ENCODE peak calls at places on chromosomes 3 and 15, in four cellular contexts. H, K, Q and J are unnamed samples.

GRCh38 chr15:81118361-81118760 is 15.7 kb upstream of the CFAP161 start:
- DNase-seq in Q (no peak), H (no peak), K (no peak), J (no peak)

GRCh38 chr3:184523825-184524615 is 37.6 kb upstream of the EPHB3 start:
- DNase-seq in H (peak; percentile 91), Q (no peak), K (no peak), J (peak; percentile 51)

GRCh38 chr15:67290319-67290718 is 35.7 kb downstream of the IQCH start:
- DNase-seq in Q (no peak), H (no peak), K (no peak), J (no peak)

GRCh38 chr3:113113361-113113760 is 98.0 kb upstream of the BOC start:
- DNase-seq in Q (no peak), K (no peak), H (no peak), J (no peak)

GRCh38 chr3:158732856-158733200 is 571 bp upstream of the RARRES1 start:
- DNase-seq in Q (no peak), K (no peak), H (no peak), J (no peak)

GRCh38 chr15:53256043-53256442 is 465.9 kb upstream of the ONECUT1 start:
- DNase-seq in Q (no peak), H (no peak), K (no peak), J (no peak)

GRCh38 chr3:16177962-16178627 is 3.6 kb downstream of the GALNT15 start:
- DNase-seq in Q (peak; percentile 76), H (peak; percentile 31), K (peak; percentile 81), J (peak; percentile 74)

GRCh38 chr15:77857419-77857818 is 220.1 kb downstream of the TBC1D2B start:
- DNase-seq in H (no peak), K (no peak), Q (no peak), J (no peak)

GRCh38 chr15:33179874-33180273 is 14.6 kb downstream of the FMN1 start:
- DNase-seq in K (no peak), H (no peak), Q (no peak), J (no peak)